ENCODE peak calls at places on chromosomes 4 and X, in eight cellular contexts. T is activated effector memory CD4-positive, alpha-beta T cell treated with Interleukin-2 at 50 U/mL for 16 hours; F is endothelial cell; N is GM12865; C is stimulated activated CD4-positive, alpha-beta T cell treated with anti-CD3 and anti-CD28 coated beads, Interleukin-2, amount 100 ng/mL, for 4 hours; S is hypothalamus; U is activated CD4-positive, alpha-beta T cell treated with anti-CD3 and anti-CD28 coated beads for 4 hours; R is SK-N-DZ. V is an unnamed sample.

GRCh38 chr4:12446237-12446636 is 1017.5 kb upstream of the HS3ST1 start:
- DNase-seq in R (no peak), T (no peak), N (no peak), C (no peak), U (no peak), S (no peak), F (no peak), V (no peak)

GRCh38 chr4:53313510-53313909 is 52.4 kb downstream of the SCFD2 start:
- DNase-seq in T (no peak), S (no peak), R (peak), U (no peak), C (no peak), N (no peak), F (peak), V (no peak)

GRCh38 chr4:5815641-5816040 is 77.2 kb downstream of the CRMP1 start:
- DNase-seq in F (no peak), S (no peak), N (no peak), C (no peak), R (no peak), T (no peak), U (no peak), V (no peak)

GRCh38 chr4:146508229-146508939 is 13.4 kb downstream of the SLC10A7 start:
- DNase-seq in N (no peak), S (no peak), C (no peak), T (no peak), R (no peak), U (no peak), F (no peak), V (no peak)

GRCh38 chr4:101782546-101782945 is 8.0 kb upstream of the BANK1 start:
- DNase-seq in T (no peak), U (no peak), F (no peak), R (no peak), S (no peak), C (no peak), N (no peak), V (no peak)

GRCh38 chr4:78213218-78213617 is 156.1 kb downstream of the FRAS1 start:
- DNase-seq in R (no peak), F (no peak), U (no peak), T (no peak), C (no peak), N (no peak), S (no peak), V (no peak)

GRCh38 chrX:127259742-127260141 is 440.2 kb downstream of the PRR32 start:
- DNase-seq in C (no peak), R (no peak), T (no peak), S (no peak), N (no peak), F (no peak), U (no peak), V (no peak)

GRCh38 chr4:17066972-17067371 is 168.5 kb upstream of the LDB2 start:
- DNase-seq in T (no peak), F (no peak), R (no peak), C (no peak), S (no peak), U (no peak), N (no peak), V (no peak)

GRCh38 chr4:33171873-33172550 is 2451.8 kb downstream of the PCDH7 start:
- DNase-seq in C (no peak), U (no peak), R (no peak), S (no peak), F (no peak), T (no peak), N (no peak), V (peak)

GRCh38 chrX:116204947-116205346 is 34.4 kb downstream of the AGTR2 start:
- DNase-seq in N (peak), R (peak), T (no peak), C (no peak), S (no peak), U (no peak), F (peak), V (peak)

GRCh38 chr4:140754918-140755810 is 1.0 kb downstream of the TBC1D9 start:
- DNase-seq in S (no peak), F (no peak), N (no peak), T (no peak), R (no peak), U (no peak), C (no peak), V (no peak)

GRCh38 chrX:39000802-39001201 is 199.5 kb downstream of the MID1IP1 start:
- DNase-seq in S (no peak), C (no peak), U (no peak), R (no peak), F (no peak), T (no peak), N (no peak), V (no peak)

GRCh38 chrX:106404512-106404911 is 207.3 kb upstream of the RADX start:
- DNase-seq in T (no peak), F (no peak), C (no peak), S (no peak), N (no peak), R (no peak), U (no peak), V (no peak)

GRCh38 chrX:114071412-114071811 is 512.5 kb upstream of the HTR2C start:
- DNase-seq in T (no peak), N (no peak), R (no peak), U (no peak), S (no peak), C (no peak), F (no peak), V (peak)

GRCh38 chrX:153946910-153947769 is 2.7 kb upstream of the RENBP start:
- DNase-seq in T (peak), N (peak), R (peak), S (no peak), C (peak), F (peak), U (peak), V (peak)

GRCh38 chr4:184406915-184407314 is 67.4 kb downstream of the IRF2 start:
- DNase-seq in R (no peak), S (no peak), F (no peak), C (no peak), T (no peak), N (no peak), U (no peak), V (peak)

GRCh38 chr4:181301735-181302380 is 941.3 kb upstream of the TENM3 start:
- DNase-seq in S (no peak), T (no peak), R (peak), C (no peak), U (no peak), N (peak), F (peak), V (peak)

GRCh38 chrX:47214435-47215077 is 3.9 kb upstream of the CDK16 start:
- DNase-seq in U (no peak), R (no peak), N (no peak), C (no peak), S (no peak), F (no peak), T (no peak), V (no peak)

GRCh38 chr4:164116286-164116685 is 621.8 kb downstream of the TMA16 start:
- DNase-seq in N (no peak), U (no peak), T (no peak), C (no peak), S (no peak), F (no peak), R (no peak), V (no peak)

GRCh38 chrX:130139474-130140201 is 26.0 kb downstream of the AIFM1 start:
- DNase-seq in F (no peak), U (no peak), T (no peak), N (no peak), C (no peak), S (no peak), R (no peak), V (no peak)

GRCh38 chrX:132740316-132741123 is 217.9 kb downstream of the HS6ST2 start:
- DNase-seq in N (no peak), C (no peak), S (no peak), U (no peak), F (no peak), T (no peak), R (no peak), V (no peak)